ENCODE peak calls at places on chromosomes 6 and 20, in four cellular contexts. S is HepG2, P is GM12878, I is K562. A is an unnamed sample.

GRCh38 chr6:113352029-113352801 is 504.9 kb upstream of the MARCKS start:
- DNase-seq in S (peak), P (no peak), I (no peak), A (no peak)

GRCh38 chr20:11734431-11734830 is 183.3 kb upstream of the BTBD3 start:
- DNase-seq in S (no peak), P (no peak), I (no peak), A (no peak)

GRCh38 chr20:40486297-40486696 is 202.7 kb downstream of the MAFB start:
- DNase-seq in S (no peak), P (no peak), I (no peak), A (no peak)

GRCh38 chr6:75449625-75450206 is 43.9 kb downstream of the FILIP1 start:
- DNase-seq in S (no peak), P (no peak), I (no peak), A (no peak)

GRCh38 chr6:22954749-22955385 is 385.5 kb downstream of the HDGFL1 start:
- DNase-seq in S (peak), P (no peak), I (no peak), A (no peak)

GRCh38 chr6:138765896-138766487 is 7.6 kb upstream of the CCDC28A start:
- DNase-seq in S (peak), P (no peak), I (peak), A (no peak)

GRCh38 chr6:111038534-111039252 is 48.6 kb upstream of the SLC16A10 start:
- DNase-seq in S (no peak), P (no peak), I (no peak), A (no peak)

GRCh38 chr6:121247386-121247785 is 86.9 kb downstream of the TBC1D32 start:
- DNase-seq in S (no peak), P (no peak), I (no peak), A (no peak)

GRCh38 chr20:33568378-33569289 is 78.7 kb downstream of the CBFA2T2 start:
- DNase-seq in S (peak), P (no peak), I (no peak), A (peak)

GRCh38 chr6:94196891-94197290 is 777.5 kb upstream of the EPHA7 start:
- DNase-seq in S (no peak), P (no peak), I (no peak), A (no peak)

GRCh38 chr6:4589295-4589694 is 186.9 kb upstream of the CDYL start:
- DNase-seq in S (no peak), P (no peak), I (no peak), A (no peak)

GRCh38 chr6:4587171-4587570 is 189.0 kb upstream of the CDYL start:
- DNase-seq in S (no peak), P (no peak), I (no peak), A (no peak)

GRCh38 chr6:4586469-4586859 is 189.7 kb upstream of the CDYL start:
- DNase-seq in S (no peak), P (no peak), I (no peak), A (no peak)

GRCh38 chr6:4588163-4588562 is 188.0 kb upstream of the CDYL start:
- DNase-seq in S (no peak), P (no peak), I (no peak), A (no peak)

DNA sequence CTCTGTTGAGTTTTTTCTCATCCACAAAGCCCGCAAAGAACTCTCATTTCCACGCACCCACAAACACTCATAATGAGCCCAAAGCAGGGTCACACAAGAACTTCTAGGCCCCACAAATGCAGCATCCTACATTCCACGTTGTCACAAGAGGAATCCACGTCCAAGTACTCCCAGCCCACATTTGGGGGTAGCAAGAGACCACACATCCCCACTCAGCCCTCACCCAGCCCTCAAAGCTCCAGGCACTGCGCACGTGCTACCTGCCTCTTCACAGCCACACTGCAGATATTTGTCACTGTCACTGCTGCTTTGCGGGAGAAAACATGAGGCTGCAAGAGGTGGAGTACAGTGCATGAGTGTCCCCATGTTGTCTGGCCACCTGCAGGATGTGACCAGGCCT is 187.6 kb upstream of the CDYL start:
- DNase-seq in S (no peak), P (no peak), I (no peak), A (no peak)
- TF ChIP-seq ATF2 in S (no peak), P (no peak), I (no peak), A (no peak)

GRCh38 chr20:57570898-57571297 is 10.0 kb downstream of the PCK1 start:
- DNase-seq in S (no peak), P (no peak), I (no peak), A (no peak)
- TF ChIP-seq POLR2A in S (no peak), P (no peak), I (no peak), A (no peak)

GRCh38 chr6:158807515-158808441 is 11.4 kb downstream of the EZR start:
- DNase-seq in S (no peak), P (no peak), I (peak), A (no peak)
- TF ChIP-seq HDAC2 in S (no peak), P (no peak), I (no peak), A (no peak)

GRCh38 chr6:31815025-31815838 is at the start of the genes HSPA1A and HSPA1L:
- DNase-seq in S (peak), P (no peak), I (peak), A (peak)
- TF ChIP-seq ATF2 in S (no peak), P (no peak), I (no peak), A (no peak)

GRCh38 chr20:31716818-31717477 is 5.7 kb downstream of the BCL2L1 start:
- DNase-seq in S (no peak), P (no peak), I (no peak), A (no peak)

GRCh38 chr20:31719644-31720485 is 2.8 kb downstream of the BCL2L1 start:
- DNase-seq in S (peak), P (no peak), I (no peak), A (no peak)

GRCh38 chr20:31717478-31717946 is 5.2 kb downstream of the BCL2L1 start:
- DNase-seq in S (no peak), P (peak), I (no peak), A (no peak)

GRCh38 chr20:31720486-31721407 is 1.9 kb downstream of the BCL2L1 start:
- DNase-seq in S (peak), P (no peak), I (no peak), A (no peak)

DNA sequence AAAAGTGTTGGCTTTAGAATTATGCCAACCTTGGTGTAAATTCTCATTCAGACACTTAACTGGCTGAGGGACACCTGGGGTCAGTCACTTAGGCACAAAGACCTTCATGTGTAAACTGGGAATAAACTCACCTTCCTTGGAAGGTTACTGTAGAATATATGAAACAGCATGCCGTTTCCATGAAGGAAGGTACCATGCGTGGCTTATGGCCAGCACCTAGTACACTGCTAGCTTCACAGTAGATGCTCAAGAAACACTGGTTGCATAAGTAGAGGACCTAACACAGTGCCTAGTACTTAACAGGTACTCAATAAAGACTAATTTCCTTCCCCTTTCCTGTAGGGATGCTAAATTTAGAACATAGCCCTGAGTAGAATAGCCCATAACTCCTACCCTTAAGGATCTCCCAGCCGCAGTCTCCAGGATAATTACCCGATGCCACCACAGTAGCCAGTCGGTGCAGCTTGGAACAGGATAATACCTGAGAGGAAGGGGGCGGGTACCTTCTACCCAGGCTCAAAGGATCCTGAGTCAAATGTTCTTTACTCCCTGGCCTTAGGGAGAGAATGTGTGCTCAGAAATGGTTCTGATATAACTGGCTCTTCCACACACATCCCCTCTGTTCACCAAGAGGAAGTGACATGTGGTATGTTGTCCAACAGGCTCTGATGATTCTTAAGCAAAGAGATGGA is 3.6 kb downstream of the BCL2L1 start:
- DNase-seq in S (no peak), P (no peak), I (no peak), A (no peak)
- TF ChIP-seq POLR2A in S (peak), P (no peak), I (no peak), A (no peak)

DNA sequence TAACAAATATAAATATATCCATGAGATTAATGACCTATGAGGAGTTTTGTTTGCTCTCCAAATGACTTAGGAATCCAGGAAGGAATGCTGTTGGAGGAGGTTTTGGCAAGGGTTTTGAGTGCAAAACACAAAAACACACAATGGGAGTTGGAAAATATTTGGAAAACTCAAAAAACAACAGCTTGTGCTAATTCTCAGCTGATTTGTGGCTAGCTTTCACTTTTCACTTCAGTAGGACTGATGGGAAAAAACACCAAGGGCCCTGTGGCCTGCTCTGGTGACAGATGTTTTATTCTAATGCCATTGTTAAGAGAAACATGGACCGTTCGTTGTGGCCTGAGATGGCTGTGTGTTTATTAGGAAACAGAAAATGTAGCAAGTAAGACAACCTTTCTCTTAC is 113.9 kb downstream of the ALDH8A1 start:
- DNase-seq in S (no peak), P (no peak), I (no peak), A (no peak)
- TF ChIP-seq HDAC2 in S (no peak), P (no peak), I (no peak), A (no peak)

GRCh38 chr20:23138682-23139081 is 52.6 kb upstream of the CD93 start:
- DNase-seq in S (no peak), P (no peak), I (no peak), A (no peak)
- TF ChIP-seq ATF2 in S (no peak), P (no peak), I (no peak), A (no peak)

GRCh38 chr6:68042339-68043121 is 592.6 kb upstream of the ADGRB3 start:
- DNase-seq in S (no peak), P (no peak), I (no peak), A (no peak)

GRCh38 chr6:68039641-68040311 is 595.3 kb upstream of the ADGRB3 start:
- DNase-seq in S (no peak), P (no peak), I (no peak), A (no peak)

GRCh38 chr6:68040312-68040778 is 594.7 kb upstream of the ADGRB3 start:
- DNase-seq in S (no peak), P (no peak), I (no peak), A (peak)

GRCh38 chr6:68040780-68041179 is 594.3 kb upstream of the ADGRB3 start:
- DNase-seq in S (no peak), P (no peak), I (no peak), A (no peak)

DNA sequence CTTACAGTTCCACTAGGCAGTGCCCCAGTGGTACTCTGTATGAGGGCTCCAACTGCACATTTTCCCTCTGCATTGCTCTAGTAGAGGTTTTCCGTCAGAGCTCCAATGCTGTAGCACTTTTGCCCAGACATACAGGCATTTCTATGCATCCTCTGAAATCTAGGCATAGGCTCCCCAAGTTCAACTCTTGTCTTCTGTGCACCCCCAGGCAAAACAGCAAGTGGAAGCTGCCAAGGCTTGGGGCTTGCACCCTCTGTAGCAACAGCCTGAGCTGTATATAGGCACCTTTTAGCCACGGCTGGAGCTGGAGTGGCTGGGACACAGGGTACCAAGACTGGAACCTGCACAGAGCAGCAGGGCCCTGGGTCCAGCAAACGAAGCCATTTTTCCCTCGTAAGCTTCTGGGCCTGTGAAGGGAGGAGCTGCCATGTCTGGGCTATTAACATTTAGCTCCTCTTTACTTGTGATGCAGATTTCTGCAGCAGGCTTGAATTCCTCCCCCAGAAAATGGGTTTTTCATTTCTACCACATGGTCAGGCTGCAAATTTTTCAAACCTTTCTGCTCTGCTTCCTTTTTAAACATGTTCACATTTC is 596.2 kb upstream of the ADGRB3 start:
- DNase-seq in S (no peak), P (no peak), I (no peak), A (no peak)
- TF ChIP-seq POLR2A in S (no peak), P (no peak), I (no peak), A (no peak)

GRCh38 chr20:3811421-3812258 is 8.7 kb upstream of the AP5S1 start:
- DNase-seq in S (peak), P (no peak), I (peak), A (no peak)

GRCh38 chr20:3805594-3806264 is 9.6 kb downstream of the CDC25B start:
- DNase-seq in S (no peak), P (no peak), I (peak), A (no peak)

GRCh38 chr20:3804781-3805180 is 8.7 kb downstream of the CDC25B start:
- DNase-seq in S (no peak), P (no peak), I (no peak), A (no peak)

GRCh38 chr20:3808544-3808943 is 11.8 kb upstream of the AP5S1 start:
- DNase-seq in S (no peak), P (no peak), I (no peak), A (no peak)

DNA sequence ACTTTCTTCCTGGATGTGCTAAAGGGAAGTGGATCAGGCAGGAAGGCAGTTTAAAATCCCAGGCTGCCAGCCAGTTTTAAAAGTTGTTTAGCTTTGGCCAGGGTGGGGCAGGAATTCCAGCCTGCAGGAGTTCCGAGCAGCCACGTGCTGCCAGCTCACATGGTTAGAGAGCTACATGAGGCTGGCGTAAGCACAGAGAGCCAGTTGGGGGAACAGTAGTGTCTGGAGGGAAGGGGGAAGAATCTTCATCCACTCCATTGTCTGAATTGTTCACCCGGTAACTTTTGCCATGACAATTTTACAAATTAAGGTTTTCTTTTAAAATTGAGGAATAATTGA is 12.0 kb downstream of the CDC25B start:
- DNase-seq in S (peak), P (no peak), I (no peak), A (no peak)
- TF ChIP-seq HDAC2 in S (no peak), P (no peak), I (no peak), A (no peak)

A was measured in H1.